ENCODE peak calls at places on chromosome 7, in eight cellular contexts. One of them, this sample, is unnamed. For H3K4me1, the result is how much of the 10 kb centered on the place peaks cover.

GRCh38 chr7:47181609-47182264 is 400.2 kb downstream of the TNS3 start:
- DNase-seq in spleen: no peak
- DNase-seq in iPS DF 6.9: no peak
- DNase-seq in adipocyte: no peak
- DNase-seq in transverse colon: peak
- DNase-seq in right lobe of liver: peak
- DNase-seq in aorta: no peak
- DNase-seq in cardiac muscle cell: peak
- DNase-seq in this sample: no peak

GRCh38 chr7:86914468-86915054 is 144.9 kb downstream of the ELAPOR2 start:
- DNase-seq in spleen: no peak
- DNase-seq in iPS DF 6.9: no peak
- DNase-seq in adipocyte: peak
- DNase-seq in transverse colon: no peak
- DNase-seq in right lobe of liver: no peak
- DNase-seq in aorta: no peak
- DNase-seq in cardiac muscle cell: peak
- DNase-seq in this sample: no peak

GRCh38 chr7:74311305-74311744 is 22.1 kb downstream of the CLIP2 start:
- DNase-seq in spleen: no peak
- DNase-seq in iPS DF 6.9: no peak
- DNase-seq in adipocyte: no peak
- DNase-seq in transverse colon: peak
- DNase-seq in right lobe of liver: no peak
- DNase-seq in aorta: no peak
- DNase-seq in cardiac muscle cell: no peak
- DNase-seq in this sample: no peak

GRCh38 chr7:33739286-33739685 is 166.1 kb upstream of the BMPER start:
- DNase-seq in spleen: no peak
- DNase-seq in iPS DF 6.9: no peak
- DNase-seq in adipocyte: no peak
- DNase-seq in transverse colon: no peak
- DNase-seq in right lobe of liver: no peak
- DNase-seq in aorta: no peak
- DNase-seq in cardiac muscle cell: no peak
- DNase-seq in this sample: no peak

GRCh38 chr7:70566659-70567058 is 565.3 kb upstream of the GALNT17 start:
- DNase-seq in spleen: no peak
- DNase-seq in iPS DF 6.9: no peak
- DNase-seq in adipocyte: peak
- DNase-seq in transverse colon: no peak
- DNase-seq in right lobe of liver: no peak
- DNase-seq in aorta: no peak
- DNase-seq in cardiac muscle cell: no peak
- DNase-seq in this sample: no peak

GRCh38 chr7:144398911-144399310 is 4.6 kb downstream of the NOBOX start:
- DNase-seq in spleen: no peak
- DNase-seq in iPS DF 6.9: no peak
- DNase-seq in adipocyte: no peak
- DNase-seq in transverse colon: no peak
- DNase-seq in right lobe of liver: no peak
- DNase-seq in aorta: no peak
- DNase-seq in cardiac muscle cell: no peak
- DNase-seq in this sample: no peak

GRCh38 chr7:3884543-3884942 is 583.5 kb downstream of the SDK1 start:
- DNase-seq in spleen: no peak
- DNase-seq in iPS DF 6.9: no peak
- DNase-seq in adipocyte: no peak
- DNase-seq in transverse colon: no peak
- DNase-seq in right lobe of liver: no peak
- DNase-seq in aorta: no peak
- DNase-seq in cardiac muscle cell: no peak
- DNase-seq in this sample: no peak

GRCh38 chr7:5041047-5041446 is 4.6 kb upstream of the RBAK start:
- DNase-seq in spleen: no peak
- DNase-seq in iPS DF 6.9: no peak
- DNase-seq in adipocyte: no peak
- DNase-seq in transverse colon: no peak
- DNase-seq in right lobe of liver: no peak
- DNase-seq in aorta: no peak
- DNase-seq in cardiac muscle cell: no peak
- DNase-seq in this sample: no peak

GRCh38 chr7:158110034-158110590 is 477.5 kb downstream of the PTPRN2 start:
- DNase-seq in spleen: peak
- DNase-seq in iPS DF 6.9: no peak
- DNase-seq in adipocyte: no peak
- DNase-seq in transverse colon: no peak
- DNase-seq in right lobe of liver: no peak
- DNase-seq in aorta: peak
- DNase-seq in cardiac muscle cell: no peak
- DNase-seq in this sample: no peak

GRCh38 chr7:28533731-28534531 is 121.6 kb downstream of the CREB5 start:
- DNase-seq in spleen: no peak
- DNase-seq in iPS DF 6.9: no peak
- DNase-seq in adipocyte: peak
- DNase-seq in transverse colon: no peak
- DNase-seq in right lobe of liver: no peak
- DNase-seq in aorta: no peak
- DNase-seq in cardiac muscle cell: no peak
- DNase-seq in this sample: peak

GRCh38 chr7:157612664-157613561 is 276.1 kb downstream of the DNAJB6 start:
- DNase-seq in spleen: peak
- DNase-seq in iPS DF 6.9: no peak
- DNase-seq in adipocyte: no peak
- DNase-seq in transverse colon: peak
- DNase-seq in right lobe of liver: peak
- DNase-seq in aorta: peak
- DNase-seq in cardiac muscle cell: no peak
- DNase-seq in this sample: peak

GRCh38 chr7:84022686-84023308 is 171.8 kb downstream of the SEMA3A start:
- DNase-seq in spleen: no peak
- DNase-seq in iPS DF 6.9: no peak
- DNase-seq in adipocyte: peak
- DNase-seq in transverse colon: peak
- DNase-seq in right lobe of liver: no peak
- DNase-seq in aorta: no peak
- DNase-seq in cardiac muscle cell: no peak
- DNase-seq in this sample: no peak

GRCh38 chr7:69429817-69430501 is 168.3 kb upstream of the AUTS2 start:
- DNase-seq in spleen: no peak
- DNase-seq in iPS DF 6.9: no peak
- DNase-seq in adipocyte: peak
- DNase-seq in transverse colon: peak
- DNase-seq in right lobe of liver: peak
- DNase-seq in aorta: peak
- DNase-seq in cardiac muscle cell: no peak
- DNase-seq in this sample: peak

GRCh38 chr7:50317697-50318640 is 13.5 kb downstream of the IKZF1 start:
- DNase-seq in spleen: peak
- DNase-seq in iPS DF 6.9: no peak
- DNase-seq in adipocyte: no peak
- DNase-seq in transverse colon: no peak
- DNase-seq in right lobe of liver: no peak
- DNase-seq in aorta: no peak
- DNase-seq in cardiac muscle cell: no peak
- DNase-seq in this sample: no peak

GRCh38 chr7:4612939-4613841 is 68.9 kb upstream of the FOXK1 start:
- DNase-seq in spleen: peak
- DNase-seq in iPS DF 6.9: no peak
- DNase-seq in adipocyte: peak
- DNase-seq in transverse colon: peak
- DNase-seq in right lobe of liver: no peak
- DNase-seq in aorta: peak
- DNase-seq in cardiac muscle cell: no peak
- DNase-seq in this sample: no peak

GRCh38 chr7:67438913-67439312 is 442.3 kb downstream of the TYW1 start:
- DNase-seq in spleen: peak
- DNase-seq in iPS DF 6.9: no peak
- DNase-seq in adipocyte: no peak
- DNase-seq in transverse colon: no peak
- DNase-seq in right lobe of liver: no peak
- DNase-seq in aorta: no peak
- DNase-seq in cardiac muscle cell: no peak
- DNase-seq in this sample: no peak

GRCh38 chr7:824106-824505 is 8.2 kb upstream of the SUN1 start:
- DNase-seq in spleen: peak
- DNase-seq in iPS DF 6.9: no peak
- DNase-seq in adipocyte: no peak
- DNase-seq in transverse colon: no peak
- DNase-seq in right lobe of liver: no peak
- DNase-seq in aorta: no peak
- DNase-seq in cardiac muscle cell: no peak
- DNase-seq in this sample: no peak
- H3K4me1 ChIP-seq in spleen: under half
- H3K4me1 ChIP-seq in iPS DF 6.9: under half
- H3K4me1 ChIP-seq in adipocyte: under half
- H3K4me1 ChIP-seq in transverse colon: half or more
- H3K4me1 ChIP-seq in right lobe of liver: under half
- H3K4me1 ChIP-seq in aorta: under half
- H3K4me1 ChIP-seq in cardiac muscle cell: under half
- H3K4me1 ChIP-seq in this sample: half or more

GRCh38 chr7:2633538-2634264 is 1.9 kb downstream of the TTYH3 start:
- DNase-seq in spleen: peak
- DNase-seq in iPS DF 6.9: no peak
- DNase-seq in adipocyte: peak
- DNase-seq in transverse colon: no peak
- DNase-seq in right lobe of liver: no peak
- DNase-seq in aorta: peak
- DNase-seq in cardiac muscle cell: no peak
- DNase-seq in this sample: peak
- H3K4me1 ChIP-seq in spleen: half or more
- H3K4me1 ChIP-seq in iPS DF 6.9: under half
- H3K4me1 ChIP-seq in adipocyte: half or more
- H3K4me1 ChIP-seq in transverse colon: half or more
- H3K4me1 ChIP-seq in right lobe of liver: half or more
- H3K4me1 ChIP-seq in aorta: under half
- H3K4me1 ChIP-seq in cardiac muscle cell: under half
- H3K4me1 ChIP-seq in this sample: under half

GRCh38 chr7:135964254-135964653 is 12.9 kb downstream of the MTPN start:
- DNase-seq in spleen: no peak
- DNase-seq in iPS DF 6.9: no peak
- DNase-seq in adipocyte: no peak
- DNase-seq in transverse colon: no peak
- DNase-seq in right lobe of liver: no peak
- DNase-seq in aorta: no peak
- DNase-seq in cardiac muscle cell: no peak
- DNase-seq in this sample: no peak

GRCh38 chr7:135964791-135965190 is 12.4 kb downstream of the MTPN start:
- DNase-seq in spleen: no peak
- DNase-seq in iPS DF 6.9: no peak
- DNase-seq in adipocyte: no peak
- DNase-seq in transverse colon: no peak
- DNase-seq in right lobe of liver: no peak
- DNase-seq in aorta: no peak
- DNase-seq in cardiac muscle cell: no peak
- DNase-seq in this sample: no peak

GRCh38 chr7:135965602-135966001 is 11.6 kb downstream of the MTPN start:
- DNase-seq in spleen: no peak
- DNase-seq in iPS DF 6.9: no peak
- DNase-seq in adipocyte: no peak
- DNase-seq in transverse colon: no peak
- DNase-seq in right lobe of liver: no peak
- DNase-seq in aorta: no peak
- DNase-seq in cardiac muscle cell: no peak
- DNase-seq in this sample: no peak

GRCh38 chr7:135960709-135961451 is 16.3 kb downstream of the MTPN start:
- DNase-seq in spleen: no peak
- DNase-seq in iPS DF 6.9: no peak
- DNase-seq in adipocyte: peak
- DNase-seq in transverse colon: no peak
- DNase-seq in right lobe of liver: no peak
- DNase-seq in aorta: no peak
- DNase-seq in cardiac muscle cell: no peak
- DNase-seq in this sample: no peak

DNA sequence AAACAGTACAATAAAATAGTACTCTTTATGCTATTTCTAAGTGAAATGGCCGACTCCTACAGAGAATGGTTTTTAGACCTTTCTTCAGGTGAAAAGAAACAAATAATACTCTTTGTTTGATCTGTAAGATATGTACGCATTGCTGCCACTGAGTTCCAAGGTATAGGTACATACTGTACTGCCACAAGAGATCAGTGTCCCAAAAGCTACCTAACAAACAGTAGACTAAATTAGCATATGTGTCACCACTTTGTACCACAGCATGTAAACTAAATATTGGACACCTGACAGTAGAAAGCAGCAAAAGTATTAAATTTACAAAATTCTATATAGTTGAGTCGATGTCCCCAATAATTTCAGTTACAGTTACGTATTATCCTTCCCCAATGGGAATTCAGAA is 14.4 kb downstream of the MTPN start:
- DNase-seq in spleen: no peak
- DNase-seq in iPS DF 6.9: no peak
- DNase-seq in adipocyte: no peak
- DNase-seq in transverse colon: no peak
- DNase-seq in right lobe of liver: no peak
- DNase-seq in aorta: no peak
- DNase-seq in cardiac muscle cell: no peak
- DNase-seq in this sample: no peak
- H3K4me1 ChIP-seq in spleen: under half
- H3K4me1 ChIP-seq in iPS DF 6.9: under half
- H3K4me1 ChIP-seq in adipocyte: under half
- H3K4me1 ChIP-seq in transverse colon: under half
- H3K4me1 ChIP-seq in right lobe of liver: under half
- H3K4me1 ChIP-seq in aorta: under half
- H3K4me1 ChIP-seq in cardiac muscle cell: half or more
- H3K4me1 ChIP-seq in this sample: under half

DNA sequence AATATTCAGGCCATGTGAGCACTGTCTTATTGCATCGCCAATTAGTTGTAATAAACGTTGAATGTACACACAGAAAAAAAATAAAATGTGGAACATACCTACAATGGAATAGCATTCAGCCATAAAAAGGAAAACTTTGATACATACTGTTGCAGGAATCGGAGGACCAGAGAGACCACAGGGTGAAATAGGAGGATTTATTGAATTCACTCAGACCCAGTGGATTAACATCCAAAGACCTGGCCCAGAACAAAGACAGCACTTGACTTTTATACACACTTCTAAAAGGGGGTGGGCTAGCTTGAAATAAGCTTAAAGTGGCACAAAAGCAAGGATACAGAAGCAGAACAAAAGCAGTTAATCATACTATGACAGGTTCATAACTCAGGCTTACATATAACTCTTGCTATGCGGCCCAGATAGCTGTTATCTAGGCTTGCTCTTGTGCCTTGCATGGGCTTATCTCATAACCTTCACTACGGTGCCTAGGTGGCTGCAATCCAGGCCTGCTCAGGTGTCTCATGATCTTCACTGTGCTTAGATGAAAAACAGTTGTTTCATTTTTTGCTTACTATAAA is 292.2 kb upstream of the TAC1 start:
- DNase-seq in spleen: no peak
- DNase-seq in iPS DF 6.9: no peak
- DNase-seq in adipocyte: no peak
- DNase-seq in transverse colon: no peak
- DNase-seq in right lobe of liver: no peak
- DNase-seq in aorta: no peak
- DNase-seq in cardiac muscle cell: no peak
- DNase-seq in this sample: no peak
- H3K4me1 ChIP-seq in spleen: under half
- H3K4me1 ChIP-seq in iPS DF 6.9: under half
- H3K4me1 ChIP-seq in adipocyte: under half
- H3K4me1 ChIP-seq in transverse colon: under half
- H3K4me1 ChIP-seq in right lobe of liver: under half
- H3K4me1 ChIP-seq in aorta: under half
- H3K4me1 ChIP-seq in cardiac muscle cell: under half
- H3K4me1 ChIP-seq in this sample: under half

This sample was measured in psoas muscle.